ENCODE peak calls at places on chromosomes 4 and X, in seven cellular contexts. J is sciatic nerve; W is cerebellum; T is neural crest cell; X is HT-29; V is activated T-helper 1 cell treated with anti-CD3 and anti-CD28 coated beads, Interleukin-12 subunit alpha, Interleukin-12 subunit beta, Interleukin-2, Interleukin-4 antibody, amounts not matched to agents 30 ng/mL and 10 ng/mL and 1 ng/mL, durations not matched to agents 14 hours and 24 hours and 36 hours; B is psoas muscle. Y is an unnamed sample.

GRCh38 chr4:86825511-86825910 is 23.7 kb downstream of the SLC10A6 start:
- DNase-seq in J (no peak), W (no peak), T (no peak), X (no peak), V (no peak), B (no peak), Y (no peak)

GRCh38 chr4:27056281-27056680 is 195.6 kb downstream of the STIM2 start:
- DNase-seq in J (no peak), W (no peak), T (no peak), X (no peak), V (no peak), B (no peak), Y (no peak)

GRCh38 chr4:82561745-82562552 is at the start of gene TMEM150C:
- DNase-seq in J (no peak), W (peak), T (peak), X (no peak), V (no peak), B (peak), Y (peak)

GRCh38 chrX:4243759-4244158 is 530.3 kb upstream of the PRKX start:
- DNase-seq in J (no peak), W (no peak), T (no peak), X (no peak), V (no peak), B (no peak), Y (no peak)

GRCh38 chr4:173698557-173699262 is 168.7 kb upstream of the HAND2 start:
- DNase-seq in J (no peak), W (no peak), T (no peak), X (no peak), V (no peak), B (no peak), Y (peak)

GRCh38 chr4:140901736-140902336 is 145.7 kb upstream of the TBC1D9 start:
- DNase-seq in J (no peak), W (peak), T (no peak), X (no peak), V (no peak), B (no peak), Y (no peak)

GRCh38 chrX:7120578-7121219 is 26.8 kb upstream of the STS start:
- DNase-seq in J (no peak), W (no peak), T (no peak), X (peak), V (no peak), B (no peak), Y (no peak)

GRCh38 chrX:43224496-43224895 is 431.6 kb upstream of the MAOA start:
- DNase-seq in J (no peak), W (no peak), T (no peak), X (no peak), V (no peak), B (no peak), Y (no peak)

GRCh38 chrX:22399793-22400192 is 127.1 kb downstream of the CBLL2 start:
- DNase-seq in J (no peak), W (no peak), T (no peak), X (no peak), V (no peak), B (no peak), Y (no peak)

GRCh38 chr4:84901745-84902283 is 64.7 kb downstream of the WDFY3 start:
- DNase-seq in J (no peak), W (no peak), T (no peak), X (no peak), V (no peak), B (no peak), Y (no peak)

GRCh38 chr4:94798808-94799207 is 41.1 kb downstream of the BMPR1B start:
- DNase-seq in J (no peak), W (no peak), T (no peak), X (no peak), V (no peak), B (no peak), Y (no peak)

GRCh38 chrX:135437867-135438733 is 16.4 kb downstream of the SMIM10L2A start:
- DNase-seq in J (no peak), W (no peak), T (no peak), X (peak), V (no peak), B (no peak), Y (no peak)

GRCh38 chr4:73446336-73446938 is 10.4 kb downstream of the AFP start:
- DNase-seq in J (no peak), W (no peak), T (no peak), X (peak), V (no peak), B (no peak), Y (no peak)

GRCh38 chr4:38663021-38663800 is 788 bp upstream of the KLF3 start:
- DNase-seq in J (no peak), W (no peak), T (peak), X (peak), V (no peak), B (no peak), Y (peak)

GRCh38 chrX:40552768-40553167 is 28.0 kb upstream of the ATP6AP2 start:
- DNase-seq in J (no peak), W (no peak), T (no peak), X (no peak), V (no peak), B (no peak), Y (no peak)

Y was measured in left lobe of liver.